ENCODE peak calls at places on chromosomes 5 and 9, in five cellular contexts. One of them, this sample, is unnamed.

GRCh38 chr9:121292801-121293241 is 24.9 kb downstream of the GSN start:
- DNase-seq in activated naive CD4-positive, alpha-beta T cell: no peak
- DNase-seq in stimulated activated CD8-positive, alpha-beta memory T cell treated with anti-CD3 and anti-CD28 coated beads, Interleukin-4, amount 100 ng/mL, for 1 hour: no peak
- DNase-seq in GM20000: no peak
- DNase-seq in AG20443: no peak
- DNase-seq in this sample: no peak

GRCh38 chr9:109314011-109314531 is 6.8 kb downstream of the EPB41L4B start:
- DNase-seq in GM20000: no peak
- DNase-seq in stimulated activated CD8-positive, alpha-beta memory T cell treated with anti-CD3 and anti-CD28 coated beads, Interleukin-4, amount 100 ng/mL, for 1 hour: no peak
- DNase-seq in AG20443: no peak
- DNase-seq in activated naive CD4-positive, alpha-beta T cell: no peak
- DNase-seq in this sample: no peak

GRCh38 chr9:136372561-136373299 is 739 bp downstream of the CARD9 start:
- DNase-seq in AG20443: peak
- DNase-seq in activated naive CD4-positive, alpha-beta T cell: no peak
- DNase-seq in stimulated activated CD8-positive, alpha-beta memory T cell treated with anti-CD3 and anti-CD28 coated beads, Interleukin-4, amount 100 ng/mL, for 1 hour: no peak
- DNase-seq in GM20000: peak
- DNase-seq in this sample: no peak

GRCh38 chr5:109038209-109038840 is 290.6 kb downstream of the FER start:
- DNase-seq in AG20443: no peak
- DNase-seq in GM20000: no peak
- DNase-seq in activated naive CD4-positive, alpha-beta T cell: no peak
- DNase-seq in stimulated activated CD8-positive, alpha-beta memory T cell treated with anti-CD3 and anti-CD28 coated beads, Interleukin-4, amount 100 ng/mL, for 1 hour: no peak
- DNase-seq in this sample: no peak

GRCh38 chr5:180138214-180138975 is 66.8 kb upstream of the RNF130 start:
- DNase-seq in GM20000: no peak
- DNase-seq in stimulated activated CD8-positive, alpha-beta memory T cell treated with anti-CD3 and anti-CD28 coated beads, Interleukin-4, amount 100 ng/mL, for 1 hour: no peak
- DNase-seq in activated naive CD4-positive, alpha-beta T cell: no peak
- DNase-seq in AG20443: no peak
- DNase-seq in this sample: no peak

GRCh38 chr9:71271602-71272001 is 150.2 kb upstream of the TRPM3 start:
- DNase-seq in stimulated activated CD8-positive, alpha-beta memory T cell treated with anti-CD3 and anti-CD28 coated beads, Interleukin-4, amount 100 ng/mL, for 1 hour: no peak
- DNase-seq in AG20443: no peak
- DNase-seq in activated naive CD4-positive, alpha-beta T cell: no peak
- DNase-seq in GM20000: no peak
- DNase-seq in this sample: no peak

GRCh38 chr9:16671591-16672137 is 198.8 kb downstream of the BNC2 start:
- DNase-seq in GM20000: no peak
- DNase-seq in AG20443: peak
- DNase-seq in activated naive CD4-positive, alpha-beta T cell: no peak
- DNase-seq in stimulated activated CD8-positive, alpha-beta memory T cell treated with anti-CD3 and anti-CD28 coated beads, Interleukin-4, amount 100 ng/mL, for 1 hour: no peak
- DNase-seq in this sample: no peak

GRCh38 chr9:134556531-134557068 is 85.0 kb upstream of the COL5A1 start:
- DNase-seq in GM20000: no peak
- DNase-seq in activated naive CD4-positive, alpha-beta T cell: no peak
- DNase-seq in stimulated activated CD8-positive, alpha-beta memory T cell treated with anti-CD3 and anti-CD28 coated beads, Interleukin-4, amount 100 ng/mL, for 1 hour: no peak
- DNase-seq in AG20443: no peak
- DNase-seq in this sample: no peak

GRCh38 chr9:129069128-129069824 is 11.6 kb upstream of the DOLPP1 start:
- DNase-seq in stimulated activated CD8-positive, alpha-beta memory T cell treated with anti-CD3 and anti-CD28 coated beads, Interleukin-4, amount 100 ng/mL, for 1 hour: peak
- DNase-seq in GM20000: peak
- DNase-seq in activated naive CD4-positive, alpha-beta T cell: peak
- DNase-seq in AG20443: no peak
- DNase-seq in this sample: no peak

GRCh38 chr5:40027395-40027794 is 602.6 kb upstream of the DAB2 start:
- DNase-seq in activated naive CD4-positive, alpha-beta T cell: no peak
- DNase-seq in GM20000: no peak
- DNase-seq in stimulated activated CD8-positive, alpha-beta memory T cell treated with anti-CD3 and anti-CD28 coated beads, Interleukin-4, amount 100 ng/mL, for 1 hour: no peak
- DNase-seq in AG20443: no peak
- DNase-seq in this sample: no peak

GRCh38 chr5:6714221-6715041 is 1.2 kb downstream of the TENT4A start:
- DNase-seq in stimulated activated CD8-positive, alpha-beta memory T cell treated with anti-CD3 and anti-CD28 coated beads, Interleukin-4, amount 100 ng/mL, for 1 hour: no peak
- DNase-seq in activated naive CD4-positive, alpha-beta T cell: no peak
- DNase-seq in AG20443: peak
- DNase-seq in GM20000: peak
- DNase-seq in this sample: peak

GRCh38 chr5:96434201-96434645 is 1.2 kb upstream of the PCSK1 start:
- DNase-seq in stimulated activated CD8-positive, alpha-beta memory T cell treated with anti-CD3 and anti-CD28 coated beads, Interleukin-4, amount 100 ng/mL, for 1 hour: no peak
- DNase-seq in GM20000: peak
- DNase-seq in activated naive CD4-positive, alpha-beta T cell: no peak
- DNase-seq in AG20443: peak
- DNase-seq in this sample: peak

GRCh38 chr5:102231693-102232619 is 64.1 kb downstream of the SLCO4C1 start:
- DNase-seq in AG20443: no peak
- DNase-seq in GM20000: peak
- DNase-seq in activated naive CD4-positive, alpha-beta T cell: no peak
- DNase-seq in stimulated activated CD8-positive, alpha-beta memory T cell treated with anti-CD3 and anti-CD28 coated beads, Interleukin-4, amount 100 ng/mL, for 1 hour: no peak
- DNase-seq in this sample: peak

GRCh38 chr5:55982957-55983381 is 11.8 kb downstream of the IL6ST start:
- DNase-seq in stimulated activated CD8-positive, alpha-beta memory T cell treated with anti-CD3 and anti-CD28 coated beads, Interleukin-4, amount 100 ng/mL, for 1 hour: no peak
- DNase-seq in GM20000: no peak
- DNase-seq in AG20443: no peak
- DNase-seq in activated naive CD4-positive, alpha-beta T cell: no peak
- DNase-seq in this sample: peak

GRCh38 chr9:114518120-114518519 is 12.8 kb upstream of the WHRN start:
- DNase-seq in stimulated activated CD8-positive, alpha-beta memory T cell treated with anti-CD3 and anti-CD28 coated beads, Interleukin-4, amount 100 ng/mL, for 1 hour: no peak
- DNase-seq in GM20000: no peak
- DNase-seq in AG20443: no peak
- DNase-seq in activated naive CD4-positive, alpha-beta T cell: no peak
- DNase-seq in this sample: no peak